ENCODE peak calls at places on chromosomes 2 and 18, in five cellular contexts. V is astrocyte of the cerebellum; I is stimulated activated CD8-positive, alpha-beta memory T cell treated with anti-CD3 and anti-CD28 coated beads, Interleukin-7, amount 100 ng/mL, for 4 hours; G is hepatocyte; R is RCC 7860. E is an unnamed sample.

GRCh38 chr2:143255899-143256298 is 126.7 kb downstream of the ARHGAP15 start:
- DNase-seq in V (no peak), I (no peak), G (no peak), R (no peak), E (no peak)

GRCh38 chr2:14781148-14781547 is 148.6 kb downstream of the LRATD1 start:
- DNase-seq in V (no peak), I (no peak), G (peak), R (no peak), E (no peak)

GRCh38 chr2:208466920-208467298 is 60.3 kb downstream of the PTH2R start:
- DNase-seq in V (no peak), I (no peak), G (no peak), R (no peak), E (no peak)

GRCh38 chr2:79734518-79734917 is 221.7 kb downstream of the CTNNA2 start:
- DNase-seq in V (no peak), I (no peak), G (no peak), R (no peak), E (no peak)

GRCh38 chr18:48409591-48410094 is 460 bp upstream of the ZBTB7C start:
- DNase-seq in V (no peak), I (no peak), G (peak), R (no peak), E (no peak)

GRCh38 chr2:191202881-191203397 is 42.3 kb upstream of the MYO1B start:
- DNase-seq in V (no peak), I (peak), G (no peak), R (peak), E (no peak)

GRCh38 chr2:159015823-159016222 is 47.4 kb downstream of the TANC1 start:
- DNase-seq in V (no peak), I (no peak), G (no peak), R (no peak), E (no peak)

GRCh38 chr2:23696163-23697045 is 230.5 kb downstream of the ATAD2B start:
- DNase-seq in V (no peak), I (no peak), G (no peak), R (no peak), E (no peak)

GRCh38 chr2:241925821-241926441 is 56.4 kb downstream of the RTP5 start:
- DNase-seq in V (no peak), I (no peak), G (no peak), R (no peak), E (no peak)

GRCh38 chr2:10079931-10080535 is at the start of gene CYS1:
- DNase-seq in V (no peak), I (no peak), G (peak), R (no peak), E (no peak)

GRCh38 chr2:151289972-151290335 is 486 bp upstream of the NMI start:
- DNase-seq in V (no peak), I (no peak), G (peak), R (no peak), E (peak)

GRCh38 chr2:54384301-54385035 is 71.7 kb upstream of the SPTBN1 start:
- DNase-seq in V (no peak), I (no peak), G (no peak), R (no peak), E (no peak)

GRCh38 chr2:120239488-120240287 is 13.0 kb upstream of the RALB start:
- DNase-seq in V (peak), I (no peak), G (peak), R (peak), E (peak)

GRCh38 chr2:239826786-239827510 is 198.2 kb downstream of the NDUFA10 start:
- DNase-seq in V (no peak), I (no peak), G (no peak), R (no peak), E (no peak)

GRCh38 chr18:23071285-23071684 is 64.0 kb upstream of the CABLES1 start:
- DNase-seq in V (no peak), I (peak), G (no peak), R (peak), E (no peak)

GRCh38 chr2:217551229-217551909 is 451.4 kb downstream of the TNS1 start:
- DNase-seq in V (no peak), I (no peak), G (peak), R (peak), E (no peak)

GRCh38 chr2:230496891-230497290 is 80.9 kb downstream of the SP100 start:
- DNase-seq in V (no peak), I (no peak), G (no peak), R (no peak), E (no peak)

GRCh38 chr2:181949047-181949446 is 36.6 kb upstream of the PPP1R1C start:
- DNase-seq in V (no peak), I (no peak), G (no peak), R (no peak), E (no peak)

GRCh38 chr2:215918901-215919585 is 94.3 kb downstream of the MREG start:
- DNase-seq in V (no peak), I (no peak), G (no peak), R (no peak), E (no peak)

GRCh38 chr2:31170071-31170698 is 31.9 kb upstream of the GALNT14 start:
- DNase-seq in V (peak), I (peak), G (peak), R (peak), E (peak)

GRCh38 chr2:138867341-138867740 is 87.2 kb upstream of the NXPH2 start:
- DNase-seq in V (no peak), I (no peak), G (no peak), R (no peak), E (no peak)

GRCh38 chr18:48817021-48817461 is 133.7 kb downstream of the SMAD7 start:
- DNase-seq in V (no peak), I (no peak), G (no peak), R (no peak), E (no peak)

GRCh38 chr2:23606968-23607367 is 222.0 kb downstream of the KLHL29 start:
- DNase-seq in V (no peak), I (no peak), G (no peak), R (peak), E (peak)

GRCh38 chr2:179521944-179522343 is 257.3 kb upstream of the SESTD1 start:
- DNase-seq in V (no peak), I (no peak), G (no peak), R (no peak), E (no peak)

GRCh38 chr2:217396165-217396564 is 536.3 kb upstream of the TNP1 start:
- DNase-seq in V (no peak), I (no peak), G (no peak), R (no peak), E (no peak)

GRCh38 chr2:188813315-188813714 is 160.9 kb upstream of the COL3A1 start:
- DNase-seq in V (peak), I (no peak), G (no peak), R (no peak), E (no peak)

GRCh38 chr2:168962636-168963035 is 61.5 kb downstream of the G6PC2 start:
- DNase-seq in V (no peak), I (no peak), G (no peak), R (no peak), E (no peak)

GRCh38 chr2:95287336-95287735 is 9.8 kb upstream of the KCNIP3 start:
- DNase-seq in V (no peak), I (no peak), G (no peak), R (no peak), E (no peak)

GRCh38 chr2:111042772-111043771 is 77.6 kb upstream of the BCL2L11 start:
- DNase-seq in V (no peak), I (no peak), G (no peak), R (no peak), E (no peak)

GRCh38 chr2:170425291-170425751 is 247.4 kb downstream of the MYO3B start:
- DNase-seq in V (peak), I (no peak), G (peak), R (no peak), E (no peak)

GRCh38 chr2:48508461-48509124 is 21.4 kb upstream of the STON1 start:
- DNase-seq in V (no peak), I (no peak), G (peak), R (no peak), E (no peak)

GRCh38 chr2:28206786-28207185 is 185.9 kb upstream of the FOSL2 start:
- DNase-seq in V (no peak), I (no peak), G (no peak), R (no peak), E (no peak)

GRCh38 chr2:160970052-160970846 is 190.0 kb upstream of the TANK start:
- DNase-seq in V (peak), I (no peak), G (peak), R (peak), E (peak)

E was measured in RKO.